ENCODE peak calls at places on chromosomes 11 and 22, in nine cellular contexts. T, Q, S, O, W, N, K, Y and J are unnamed samples.
A peak's percentile ranks its signal among the peaks of the same experiment; 100 is the strongest.

GRCh38 chr11:105903113-105903512 is 118.9 kb downstream of the MSANTD4 start:
- DNase-seq in Y (no peak), O (peak; percentile 16), W (no peak), N (no peak), T (no peak), K (no peak), Q (no peak), S (no peak), J (no peak)

GRCh38 chr11:102727890-102728289 is 3.1 kb upstream of the MMP8 start:
- DNase-seq in Q (no peak), S (peak; percentile 46), K (peak; percentile 54), T (peak; percentile 64), W (no peak), Y (no peak), N (no peak), O (peak; percentile 30), J (no peak)

GRCh38 chr22:29719894-29720645 is at the start of gene CABP7:
- DNase-seq in N (no peak), W (no peak), S (no peak), Y (no peak), Q (no peak), T (no peak), K (peak; percentile 33), O (peak; percentile 43), J (no peak)

GRCh38 chr11:8749202-8749601 is 66.6 kb downstream of the RPL27A start:
- DNase-seq in W (no peak), S (no peak), Y (no peak), O (no peak), T (no peak), K (no peak), N (no peak), Q (no peak), J (no peak)

GRCh38 chr11:16883179-16883578 is 131.0 kb downstream of the PLEKHA7 start:
- DNase-seq in S (no peak), T (peak; percentile 86), Q (no peak), K (no peak), O (no peak), Y (no peak), N (no peak), W (peak; percentile 61), J (no peak)

GRCh38 chr11:124736738-124737137 is 3.0 kb upstream of the NRGN start:
- DNase-seq in T (no peak), N (no peak), Y (no peak), W (no peak), Q (no peak), K (no peak), S (no peak), O (no peak), J (no peak)

GRCh38 chr22:46963672-46964545 is 201.5 kb downstream of the TBC1D22A start:
- DNase-seq in W (no peak), Y (no peak), Q (no peak), O (no peak), N (no peak), S (no peak), T (no peak), K (no peak), J (no peak)

GRCh38 chr22:21642584-21643448 is 714 bp downstream of the SDF2L1 start:
- DNase-seq in T (peak; percentile 62), O (peak; percentile 81), W (no peak), K (peak; percentile 84), N (peak; percentile 85), Q (no peak), S (peak; percentile 35), Y (peak; percentile 86), J (no peak)

GRCh38 chr11:16982256-16982671 is 31.9 kb downstream of the PLEKHA7 start:
- DNase-seq in T (no peak), K (no peak), O (no peak), Q (no peak), Y (no peak), W (no peak), N (no peak), S (no peak), J (no peak)

GRCh38 chr22:24326266-24326665 is 55.6 kb downstream of the SPECC1L start:
- DNase-seq in K (no peak), W (no peak), N (no peak), Q (no peak), O (no peak), Y (no peak), S (no peak), T (no peak), J (no peak)

GRCh38 chr22:24323233-24323632 is 52.6 kb downstream of the SPECC1L start:
- DNase-seq in N (no peak), T (no peak), S (no peak), Q (no peak), Y (no peak), W (no peak), O (no peak), K (no peak), J (no peak)

GRCh38 chr22:24323695-24324094 is 53.1 kb downstream of the SPECC1L start:
- DNase-seq in K (no peak), T (no peak), W (no peak), Y (no peak), Q (no peak), S (no peak), N (no peak), O (no peak), J (no peak)

GRCh38 chr22:24324137-24324536 is 53.5 kb downstream of the SPECC1L start:
- DNase-seq in Y (no peak), O (no peak), S (no peak), W (no peak), N (no peak), Q (no peak), T (no peak), K (no peak), J (no peak)

GRCh38 chr22:24325105-24325757 is 54.6 kb downstream of the SPECC1L start:
- DNase-seq in N (no peak), W (peak; percentile 19), K (peak; percentile 93), O (peak; percentile 91), S (peak; percentile 99), Q (no peak), Y (peak; percentile 68), T (peak; percentile 39), J (no peak)
- H3K4me3 ChIP-seq in N (no peak overlapping the region), W (no peak overlapping the region), K (no peak overlapping the region), O (no peak overlapping the region), S (no peak overlapping the region), Q (no peak overlapping the region), Y (no peak overlapping the region), T (no peak overlapping the region), J (no peak overlapping the region)

GRCh38 chr11:47918370-47918690 is 62.0 kb upstream of the PTPRJ start:
- DNase-seq in Q (no peak), Y (no peak), O (no peak), S (no peak), T (no peak), W (no peak), K (peak; percentile 12), N (no peak), J (no peak)
- H3K4me3 ChIP-seq in Q (no peak overlapping the region), Y (no peak overlapping the region), O (peak overlapping the region; percentile 82), S (peak overlapping the region; percentile 44), T (no peak overlapping the region), W (no peak overlapping the region), K (peak overlapping the region; percentile 45), N (no peak overlapping the region), J (no peak overlapping the region)

GRCh38 chr11:6655790-6656580 is at the start of gene DCHS1:
- DNase-seq in S (no peak), K (peak; percentile 39), N (peak; percentile 57), Y (peak; percentile 53), Q (no peak), T (no peak), W (no peak), O (peak; percentile 77), J (no peak)
- H3K4me3 ChIP-seq in S (peak within 1 kb of the TSS; percentile 64), K (peak within 1 kb of the TSS; percentile 61), N (peak within 1 kb of the TSS; percentile 32), Y (peak within 1 kb of the TSS; percentile 61), Q (peak within 1 kb of the TSS; percentile 17), T (no peak within 1 kb of the TSS), W (peak within 1 kb of the TSS; percentile 35), O (no peak within 1 kb of the TSS), J (peak within 1 kb of the TSS; percentile 84)

GRCh38 chr11:134125507-134125906 is 56.6 kb downstream of the JAM3 start:
- DNase-seq in W (no peak), O (peak; percentile 20), Q (no peak), S (no peak), N (no peak), K (no peak), T (no peak), Y (no peak), J (no peak)
- H3K4me3 ChIP-seq in W (peak overlapping the region; percentile 17), O (peak overlapping the region; percentile 76), Q (no peak overlapping the region), S (peak overlapping the region; percentile 59), N (no peak overlapping the region), K (no peak overlapping the region), T (no peak overlapping the region), Y (no peak overlapping the region), J (no peak overlapping the region)

GRCh38 chr11:19374189-19374588 is 133.4 kb upstream of the E2F8 start:
- DNase-seq in Y (no peak), S (peak; percentile 98), K (peak; percentile 97), N (no peak), Q (peak; percentile 86), T (peak; percentile 93), O (peak; percentile 40), W (no peak), J (no peak)
- H3K4me3 ChIP-seq in Y (no peak overlapping the region), S (no peak overlapping the region), K (no peak overlapping the region), N (no peak overlapping the region), Q (no peak overlapping the region), T (no peak overlapping the region), O (no peak overlapping the region), W (no peak overlapping the region), J (no peak overlapping the region)

GRCh38 chr11:64887234-64887756 is 8.9 kb upstream of the EHD1 start:
- DNase-seq in W (no peak), Q (no peak), N (peak; percentile 33), T (no peak), Y (no peak), O (no peak), S (no peak), K (no peak), J (no peak)
- H3K4me3 ChIP-seq in W (no peak overlapping the region), Q (no peak overlapping the region), N (peak overlapping the region; percentile 22), T (no peak overlapping the region), Y (no peak overlapping the region), O (no peak overlapping the region), S (no peak overlapping the region), K (no peak overlapping the region), J (no peak overlapping the region)

GRCh38 chr22:31064369-31064768 is 16.7 kb upstream of the SMTN start:
- DNase-seq in S (no peak), O (no peak), Q (no peak), N (no peak), W (no peak), T (no peak), Y (no peak), K (no peak), J (no peak)
- H3K4me3 ChIP-seq in S (no peak overlapping the region), O (no peak overlapping the region), Q (no peak overlapping the region), N (no peak overlapping the region), W (no peak overlapping the region), T (no peak overlapping the region), Y (no peak overlapping the region), K (no peak overlapping the region), J (no peak overlapping the region)

DNA sequence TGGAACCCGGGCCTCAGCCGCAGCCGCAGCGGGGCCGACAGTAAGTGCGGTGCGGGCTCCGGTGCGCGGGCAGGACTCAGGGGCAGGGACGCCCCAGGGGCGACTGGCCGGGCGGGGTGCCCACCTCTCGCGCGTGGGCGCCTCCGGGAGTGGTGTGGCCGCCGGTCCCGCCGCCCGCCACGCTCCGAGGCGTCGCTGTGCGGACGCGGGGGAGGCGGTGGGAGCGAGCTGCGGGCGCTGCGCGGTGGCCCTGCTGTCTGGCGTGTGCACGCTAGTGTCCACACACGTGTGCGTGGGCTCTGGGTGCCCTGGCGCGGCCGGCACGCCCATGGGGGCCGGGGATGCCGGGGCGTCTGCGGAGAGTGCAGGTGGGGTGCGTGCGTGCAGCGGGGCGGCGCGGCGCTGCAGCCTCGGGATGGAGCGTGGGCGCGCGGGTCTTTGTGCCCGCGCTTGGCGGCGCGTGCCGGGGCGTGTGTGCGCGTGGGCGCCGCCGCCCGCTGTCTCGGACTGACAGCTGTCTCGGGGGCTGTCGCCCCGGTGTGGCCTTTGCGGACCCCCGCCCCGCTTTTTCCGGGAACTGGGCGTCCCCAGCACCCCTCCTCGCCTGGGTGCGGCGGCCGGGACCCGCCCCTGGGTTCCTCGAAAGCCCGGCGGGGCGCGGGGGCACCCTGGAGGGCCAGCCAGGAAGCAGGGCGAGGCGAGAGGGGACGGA is 800 bp downstream of the KCNK4 start:
- DNase-seq in S (no peak), W (no peak), T (no peak), Q (no peak), Y (no peak), K (peak; percentile 42), N (no peak), O (peak; percentile 43), J (no peak)
- H3K4me3 ChIP-seq in S (peak overlapping the region; percentile 15), W (peak overlapping the region; percentile 5), T (peak overlapping the region; percentile 13), Q (no peak overlapping the region), Y (peak overlapping the region; percentile 23), K (peak overlapping the region; percentile 58), N (no peak overlapping the region), O (peak overlapping the region; percentile 62), J (peak overlapping the region; percentile 33)